ENCODE peak calls at places on chromosomes 6 and 20, in ten cellular contexts. H is HTR-8/SVneo; R is A549; I is NCI-H2029; B is type B pancreatic cell; T is stimulated activated CD4-positive, alpha-beta T cell treated with anti-CD3 and anti-CD28 coated beads, TNF-alpha, amount 100 ng/mL, for 24 hours; X is adrenal gland; C is cardiac muscle cell; O is Caki2; U is cerebellar nuclear complex. Q is an unnamed sample.

GRCh38 chr20:434661-435419 is 26.7 kb downstream of the RBCK1 start:
- DNase-seq in H (no peak), R (no peak), I (no peak), B (no peak), T (no peak), X (peak; percentile 75), C (no peak), O (no peak), U (no peak), Q (no peak)

GRCh38 chr20:32761831-32762753 is at the start of gene DNMT3B:
- DNase-seq in H (peak; percentile 90), R (peak; percentile 85), I (peak; percentile 84), B (peak; percentile 93), T (peak; percentile 38), X (peak; percentile 76), C (peak; percentile 87), O (peak; percentile 80), U (peak; percentile 1), Q (peak; percentile 58)

GRCh38 chr6:1328129-1328528 is 16.2 kb downstream of the FOXQ1 start:
- DNase-seq in H (no peak), R (no peak), I (no peak), B (no peak), T (no peak), X (no peak), C (no peak), O (no peak), U (no peak), Q (no peak)

GRCh38 chr6:169579712-169580111 is 122.1 kb downstream of the WDR27 start:
- DNase-seq in H (no peak), R (no peak), I (no peak), B (no peak), T (no peak), X (no peak), C (no peak), O (no peak), U (no peak), Q (no peak)

GRCh38 chr20:2316847-2317495 is 21.2 kb downstream of the TGM3 start:
- DNase-seq in H (no peak), R (no peak), I (no peak), B (no peak), T (no peak), X (no peak), C (no peak), O (no peak), U (no peak), Q (no peak)

GRCh38 chr6:43334466-43335095 is 26.0 kb upstream of the CRIP3 start:
- DNase-seq in H (peak; percentile 69), R (peak; percentile 25), I (peak; percentile 47), B (no peak), T (no peak), X (peak; percentile 12), C (peak; percentile 77), O (peak; percentile 56), U (no peak), Q (no peak)

GRCh38 chr6:89951574-89952360 is 57.5 kb downstream of the GJA10 start:
- DNase-seq in H (no peak), R (no peak), I (peak; percentile 33), B (no peak), T (no peak), X (no peak), C (no peak), O (peak; percentile 55), U (no peak), Q (no peak)

GRCh38 chr20:62219101-62219991 is 732 bp downstream of the HRH3 start:
- DNase-seq in H (no peak), R (no peak), I (peak; percentile 9), B (no peak), T (no peak), X (no peak), C (peak; percentile 45), O (peak; percentile 22), U (no peak), Q (no peak)

GRCh38 chr6:50832912-50833311 is 14.2 kb downstream of the TFAP2B start:
- DNase-seq in H (no peak), R (no peak), I (no peak), B (no peak), T (no peak), X (no peak), C (no peak), O (no peak), U (no peak), Q (no peak)

GRCh38 chr6:52161689-52162438 is 24.3 kb upstream of the IL17A start:
- DNase-seq in H (no peak), R (no peak), I (no peak), B (no peak), T (no peak), X (no peak), C (no peak), O (no peak), U (no peak), Q (no peak)

GRCh38 chr6:26363882-26364825 is 844 bp upstream of the BTN3A2 start:
- DNase-seq in H (no peak), R (no peak), I (no peak), B (no peak), T (no peak), X (no peak), C (no peak), O (peak; percentile 29), U (no peak), Q (no peak)

GRCh38 chr6:116682334-116682712 is 1.3 kb downstream of the KPNA5 start:
- DNase-seq in H (no peak), R (no peak), I (peak; percentile 99), B (no peak), T (no peak), X (peak; percentile 44), C (no peak), O (peak; percentile 10), U (no peak), Q (no peak)

GRCh38 chr20:36666181-36666740 is 20.3 kb upstream of the SLA2 start:
- DNase-seq in H (no peak), R (no peak), I (no peak), B (no peak), T (no peak), X (no peak), C (peak; percentile 14), O (no peak), U (peak; percentile 21), Q (no peak)

GRCh38 chr6:25413506-25413905 is 134.3 kb downstream of the CARMIL1 start:
- DNase-seq in H (no peak), R (no peak), I (no peak), B (no peak), T (no peak), X (no peak), C (no peak), O (no peak), U (no peak), Q (no peak)

GRCh38 chr6:72287801-72288200 is 334.1 kb upstream of the KCNQ5 start:
- DNase-seq in H (no peak), R (no peak), I (no peak), B (no peak), T (no peak), X (no peak), C (no peak), O (no peak), U (no peak), Q (no peak)

GRCh38 chr6:34259529-34260069 is 10.8 kb upstream of the SMIM29 start:
- DNase-seq in H (no peak), R (no peak), I (no peak), B (no peak), T (no peak), X (no peak), C (no peak), O (no peak), U (no peak), Q (no peak)

GRCh38 chr6:21022343-21023107 is 488.3 kb downstream of the CDKAL1 start:
- DNase-seq in H (peak; percentile 27), R (no peak), I (peak; percentile 98), B (no peak), T (no peak), X (no peak), C (no peak), O (peak; percentile 100), U (no peak), Q (no peak)

GRCh38 chr6:28542440-28543293 is 17.0 kb downstream of the GPX5 start:
- DNase-seq in H (peak; percentile 80), R (peak; percentile 73), I (no peak), B (peak; percentile 85), T (peak; percentile 28), X (peak; percentile 51), C (peak; percentile 86), O (peak; percentile 95), U (peak; percentile 7), Q (no peak)

GRCh38 chr6:33732385-33732784 is 14.3 kb downstream of the IP6K3 start:
- DNase-seq in H (no peak), R (no peak), I (no peak), B (no peak), T (no peak), X (no peak), C (no peak), O (no peak), U (no peak), Q (no peak)